ENCODE peak calls at places on chromosomes 2 and 18, in five cellular contexts. V, O, I, B and D are unnamed samples.

GRCh38 chr2:29130295-29130694 is 15.1 kb downstream of the CLIP4 start:
- DNase-seq in O (peak; percentile 84), V (no peak), I (no peak), B (peak; percentile 88), D (peak; percentile 83)

GRCh38 chr2:218281449-218281848 is 10.9 kb downstream of the TMBIM1 start:
- DNase-seq in O (no peak), I (no peak), V (no peak), B (peak; percentile 63), D (no peak)

GRCh38 chr2:17313261-17313660 is 205.0 kb downstream of the RAD51AP2 start:
- DNase-seq in B (no peak), I (no peak), V (no peak), O (no peak), D (no peak)

GRCh38 chr2:140698736-140699135 is 1432.1 kb downstream of the LRP1B start:
- DNase-seq in O (no peak), B (no peak), V (no peak), I (no peak), D (no peak)

GRCh38 chr2:27765621-27766286 is 5.8 kb upstream of the MRPL33 start:
- DNase-seq in O (no peak), B (peak; percentile 18), V (no peak), I (no peak), D (no peak)

GRCh38 chr2:217849576-217849975 is 153.2 kb downstream of the TNS1 start:
- DNase-seq in V (no peak), I (no peak), O (no peak), B (no peak), D (no peak)

GRCh38 chr2:70990216-70990615 is 4.5 kb downstream of the TEX261 start:
- DNase-seq in O (no peak), V (no peak), I (no peak), B (no peak), D (no peak)

GRCh38 chr2:96524482-96525210 is 11.9 kb upstream of the ARID5A start:
- DNase-seq in I (no peak), B (no peak), V (no peak), O (no peak), D (no peak)

GRCh38 chr2:105722726-105723297 is 21.9 kb upstream of the NCK2 start:
- DNase-seq in O (no peak), B (no peak), I (no peak), V (no peak), D (no peak)

GRCh38 chr18:35756506-35757117 is 175.1 kb downstream of the GALNT1 start:
- DNase-seq in O (peak; percentile 64), B (peak; percentile 77), V (no peak), I (peak; percentile 58), D (peak; percentile 83)

GRCh38 chr2:150491430-150491829 is 4.0 kb upstream of the RND3 start:
- DNase-seq in B (peak; percentile 30), O (no peak), I (no peak), V (no peak), D (no peak)

GRCh38 chr2:36780231-36780808 is 83.8 kb downstream of the VIT start:
- DNase-seq in I (peak; percentile 38), V (peak; percentile 16), O (peak; percentile 62), B (peak; percentile 69), D (peak; percentile 88)

GRCh38 chr2:71613953-71614925 is 160.9 kb downstream of the DYSF start:
- DNase-seq in O (no peak), B (no peak), V (no peak), I (no peak), D (no peak)

GRCh38 chr18:7116832-7117389 is 686 bp downstream of the LAMA1 start:
- DNase-seq in O (peak; percentile 9), V (no peak), B (peak; percentile 47), I (peak; percentile 56), D (peak; percentile 62)

GRCh38 chr2:176129825-176130152 is 284 bp downstream of the HOXD8 start:
- DNase-seq in V (no peak), O (no peak), I (no peak), B (no peak), D (no peak)

GRCh38 chr18:61690418-61691138 is 202.2 kb downstream of the RNF152 start:
- DNase-seq in V (no peak), B (no peak), O (no peak), I (no peak), D (no peak)

GRCh38 chr2:143398701-143399260 is 269.6 kb downstream of the ARHGAP15 start:
- DNase-seq in O (peak; percentile 3), I (no peak), B (no peak), V (no peak), D (no peak)

GRCh38 chr2:39411186-39411944 is 25.7 kb downstream of the MAP4K3 start:
- DNase-seq in V (no peak), I (no peak), B (peak; percentile 93), O (peak; percentile 96), D (peak; percentile 70)

GRCh38 chr2:101787097-101787496 is 89.6 kb downstream of the MAP4K4 start:
- DNase-seq in B (peak; percentile 80), I (no peak), V (no peak), O (no peak), D (no peak)

GRCh38 chr2:3112131-3112530 is 265.5 kb downstream of the EIPR1 start:
- DNase-seq in V (no peak), I (no peak), B (no peak), O (no peak), D (no peak)

GRCh38 chr2:168935810-168936581 is 34.9 kb downstream of the G6PC2 start:
- DNase-seq in V (no peak), I (no peak), B (peak; percentile 86), O (peak; percentile 84), D (peak; percentile 6)

GRCh38 chr2:20213651-20214565 is 11.0 kb downstream of the SDC1 start:
- DNase-seq in V (peak; percentile 31), B (no peak), I (no peak), O (no peak), D (no peak)

GRCh38 chr18:39752351-39752750 is 2186.8 kb upstream of the CELF4 start:
- DNase-seq in B (no peak), V (no peak), I (peak; percentile 21), O (no peak), D (no peak)

GRCh38 chr2:176569574-176569973 is 300.3 kb downstream of the MTX2 start:
- DNase-seq in I (no peak), O (no peak), B (no peak), V (no peak), D (no peak)

GRCh38 chr2:29040552-29040951 is 33.8 kb downstream of the PCARE start:
- DNase-seq in I (no peak), V (no peak), B (no peak), O (no peak), D (no peak)

GRCh38 chr2:59706729-59707128 is 846.7 kb downstream of the BCL11A start:
- DNase-seq in V (no peak), I (no peak), O (no peak), B (no peak), D (no peak)

GRCh38 chr2:14778015-14778414 is 145.5 kb downstream of the LRATD1 start:
- DNase-seq in I (no peak), V (no peak), B (peak; percentile 84), O (peak; percentile 5), D (no peak)

GRCh38 chr18:80009661-80010550 is 21.5 kb upstream of the TXNL4A start:
- DNase-seq in O (peak; percentile 92), B (peak; percentile 100), I (no peak), V (no peak), D (peak; percentile 90)

GRCh38 chr2:38192046-38192445 is 116.1 kb upstream of the CYP1B1 start:
- DNase-seq in O (no peak), V (no peak), B (no peak), I (no peak), D (no peak)

GRCh38 chr2:178296394-178297090 is 102.2 kb downstream of the OSBPL6 start:
- DNase-seq in B (peak; percentile 7), I (no peak), V (peak; percentile 19), O (no peak), D (no peak)

DNA sequence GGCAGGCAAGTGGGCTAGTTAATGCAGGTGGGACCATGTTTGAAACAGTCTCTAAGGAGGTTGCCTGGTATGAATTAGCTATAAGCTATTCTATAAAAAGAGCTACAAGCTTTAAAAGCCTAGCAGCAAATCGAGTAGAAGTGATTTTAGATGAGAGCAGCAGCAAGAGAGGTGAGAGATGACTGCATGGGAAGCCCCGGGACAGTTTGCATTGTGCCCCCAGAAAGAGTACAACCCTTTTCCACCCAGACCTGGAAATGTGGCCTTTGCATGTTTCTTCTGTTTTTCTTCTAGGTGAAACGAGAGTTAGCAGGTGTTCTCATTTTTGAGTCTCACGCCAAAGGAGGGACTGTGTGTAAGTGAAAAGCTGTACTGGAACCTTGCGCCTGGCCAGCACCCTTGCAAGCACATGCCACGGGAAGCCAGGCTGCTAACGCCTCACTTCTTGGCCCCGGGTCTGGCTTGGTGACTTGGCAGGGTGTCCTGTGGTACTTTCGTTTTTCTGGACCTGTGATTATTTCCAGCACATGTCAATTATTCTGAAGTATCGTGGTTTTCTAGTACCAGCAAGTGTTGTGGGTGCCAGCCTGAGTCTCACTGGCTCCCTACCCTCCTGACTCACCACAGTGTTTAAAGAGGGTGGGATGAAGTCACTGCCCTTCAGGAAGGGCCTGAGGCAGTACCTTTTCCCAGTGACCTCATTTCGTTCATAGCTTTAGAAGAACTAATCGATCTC is 90.3 kb upstream of the MAP3K20 start:
- DNase-seq in V (no peak), I (no peak), B (peak; percentile 88), O (peak; percentile 63), D (peak; percentile 58)
- H3K9ac ChIP-seq in V (no peak overlapping the region), I (no peak overlapping the region), B (peak overlapping the region; percentile 9), O (no peak overlapping the region), D (no peak overlapping the region)

DNA sequence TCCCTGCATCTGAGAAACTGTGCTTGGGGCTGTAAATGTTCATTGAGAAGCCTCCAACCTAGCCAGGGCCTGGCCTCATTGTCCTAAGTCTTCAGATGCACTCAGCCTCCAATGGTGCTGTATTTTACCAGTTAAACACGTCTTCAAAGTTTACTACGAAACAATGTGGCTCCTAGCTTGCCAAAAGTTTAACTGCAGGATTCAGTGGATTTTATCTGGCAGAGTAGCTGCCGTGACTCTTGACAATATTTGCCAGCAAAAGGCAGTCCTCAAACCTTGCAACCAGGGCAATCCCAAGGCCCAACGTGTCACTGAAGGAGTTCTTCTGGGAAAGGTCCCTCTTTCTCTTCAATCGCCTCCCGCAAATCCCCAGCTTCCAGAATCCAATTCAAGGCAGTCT is 1.1 kb downstream of the PID1 start:
- DNase-seq in O (peak; percentile 6), I (no peak), B (peak; percentile 36), V (no peak), D (no peak)
- H3K9ac ChIP-seq in O (peak overlapping the region; percentile 83), I (no peak overlapping the region), B (peak overlapping the region; percentile 82), V (no peak overlapping the region), D (peak overlapping the region; percentile 83)

GRCh38 chr2:165193178-165193777 is 10.6 kb downstream of the SCN3A start:
- DNase-seq in B (no peak), I (no peak), V (peak; percentile 61), O (no peak), D (no peak)
- H3K9ac ChIP-seq in B (no peak overlapping the region), I (no peak overlapping the region), V (no peak overlapping the region), O (no peak overlapping the region), D (no peak overlapping the region)

DNA sequence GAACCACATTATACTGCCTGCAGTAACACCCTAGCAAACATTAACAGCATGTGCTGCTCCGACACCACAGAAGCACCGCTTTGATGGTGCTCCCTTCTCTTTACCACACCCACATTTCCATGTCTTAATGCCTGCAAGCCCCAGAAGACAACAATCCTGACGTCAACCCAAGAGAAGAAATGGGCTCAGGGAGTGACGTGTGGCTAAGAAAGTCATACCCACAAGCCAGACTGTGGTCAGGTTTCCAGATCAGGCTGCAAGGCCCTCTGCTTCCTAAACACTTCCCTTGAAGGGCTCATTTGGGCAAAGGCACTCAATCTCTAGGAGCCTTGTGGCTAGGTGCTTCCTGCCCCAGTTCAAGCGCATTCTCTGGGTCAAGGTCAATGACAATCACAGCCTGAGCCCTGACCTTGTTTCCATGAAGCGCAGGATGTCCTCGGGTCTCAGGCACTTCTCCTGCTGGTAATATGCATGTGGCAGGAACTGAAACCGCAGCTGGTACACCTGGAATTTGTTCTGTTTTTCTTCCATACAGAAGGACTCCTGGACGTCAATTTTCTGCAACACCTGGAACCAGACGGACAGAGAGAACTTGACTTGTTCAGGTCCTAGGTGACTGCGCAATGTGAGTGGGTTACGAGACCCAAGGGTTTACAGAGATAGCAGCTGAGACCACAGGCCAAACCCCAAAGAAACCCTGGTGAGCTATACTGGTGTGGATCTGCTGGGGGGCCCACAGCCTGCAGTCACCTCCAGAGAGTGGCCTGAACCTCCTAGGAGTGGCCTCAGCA is 67.2 kb downstream of the POLR1A start:
- DNase-seq in I (no peak), V (no peak), B (peak; percentile 82), O (peak; percentile 69), D (no peak)
- H3K9ac ChIP-seq in I (no peak overlapping the region), V (no peak overlapping the region), B (no peak overlapping the region), O (peak overlapping the region; percentile 84), D (no peak overlapping the region)